ENCODE peak calls at places on chromosomes 2 and 18, in ten cellular contexts. B is suprapubic skin, Q is esophagus squamous epithelium, E is Peyer's patch, F is IMR-90, D is NB4, U is H54, H is sigmoid colon, X is HCT116, W is spleen. V is an unnamed sample.

GRCh38 chr2:111184725-111185495 is 64.2 kb downstream of the BCL2L11 start:
- DNase-seq in B (no peak), Q (no peak), E (no peak), F (no peak), D (no peak), U (no peak), H (no peak), X (no peak), W (no peak), V (no peak)

GRCh38 chr2:149463328-149464002 is 124.1 kb downstream of the MMADHC start:
- DNase-seq in B (no peak), Q (no peak), E (no peak), F (no peak), D (no peak), U (no peak), H (no peak), X (no peak), W (no peak), V (no peak)

GRCh38 chr2:150520887-150521664 is 33.6 kb upstream of the RND3 start:
- DNase-seq in B (no peak), Q (no peak), E (no peak), F (peak), D (no peak), U (no peak), H (no peak), X (no peak), W (no peak), V (no peak)

GRCh38 chr2:56014075-56014730 is 90.6 kb upstream of the EFEMP1 start:
- DNase-seq in B (no peak), Q (no peak), E (no peak), F (no peak), D (peak), U (no peak), H (no peak), X (no peak), W (no peak), V (no peak)

GRCh38 chr18:8800445-8800844 is 95.1 kb downstream of the MTCL1 start:
- DNase-seq in B (no peak), Q (no peak), E (no peak), F (peak), D (no peak), U (peak), H (no peak), X (peak), W (no peak), V (no peak)

GRCh38 chr2:8821276-8822217 is 15.9 kb downstream of the KIDINS220 start:
- DNase-seq in B (no peak), Q (no peak), E (no peak), F (peak), D (peak), U (no peak), H (peak), X (no peak), W (no peak), V (no peak)

GRCh38 chr2:187541086-187542085 is 12.8 kb downstream of the TFPI start:
- DNase-seq in B (no peak), Q (no peak), E (no peak), F (peak), D (no peak), U (no peak), H (no peak), X (peak), W (no peak), V (no peak)

GRCh38 chr2:107730898-107731297 is 95.8 kb upstream of the RGPD4 start:
- DNase-seq in B (no peak), Q (no peak), E (no peak), F (no peak), D (peak), U (no peak), H (no peak), X (no peak), W (no peak), V (no peak)

GRCh38 chr2:104834431-104834830 is 19.5 kb upstream of the POU3F3 start:
- DNase-seq in B (no peak), Q (no peak), E (no peak), F (no peak), D (no peak), U (no peak), H (no peak), X (no peak), W (no peak), V (no peak)

DNA sequence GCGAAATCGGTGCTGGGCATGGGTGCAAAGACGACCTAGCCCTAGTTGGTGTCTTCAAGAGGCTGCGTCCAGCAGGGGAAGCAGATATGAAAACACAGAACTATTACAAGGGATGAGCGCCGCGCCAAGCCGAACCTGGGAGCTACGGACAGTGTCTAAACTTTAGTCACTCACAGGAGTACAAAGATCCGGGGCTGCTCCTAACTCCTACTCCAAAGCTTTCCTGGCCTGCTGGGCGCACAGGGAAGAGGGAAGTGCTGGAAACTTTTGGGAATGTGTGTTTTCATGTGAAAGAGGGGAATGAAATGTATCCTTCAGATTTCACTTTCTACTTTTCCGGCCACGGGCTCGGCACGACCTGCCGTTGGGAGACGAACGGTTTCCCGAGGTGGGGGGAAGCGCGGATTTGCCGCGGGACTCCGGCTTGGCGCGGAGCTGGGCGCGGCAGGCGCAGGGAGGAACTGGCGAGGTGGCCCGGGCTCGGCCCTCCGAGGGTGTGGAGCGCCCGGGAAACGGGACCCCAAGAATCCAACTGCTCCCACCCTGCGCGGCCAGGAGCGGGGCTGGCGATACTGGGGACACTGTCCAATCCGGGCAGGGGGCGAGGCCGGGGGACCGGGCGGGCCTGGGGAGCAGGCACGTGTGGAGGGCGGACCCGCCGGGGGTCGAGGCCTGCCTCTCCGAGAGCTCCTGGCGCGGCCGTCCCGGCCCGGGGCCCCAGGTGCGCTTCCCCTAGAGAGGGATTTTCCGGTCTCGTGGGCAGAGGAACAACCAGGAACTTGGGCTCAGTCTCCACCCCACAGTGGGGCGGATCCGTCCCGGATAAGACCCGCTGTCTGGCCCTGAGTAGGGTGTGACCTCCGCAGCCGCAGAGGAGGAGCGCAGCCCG is at the start of gene ANXA4:
- DNase-seq in B (peak), Q (peak), E (peak), F (peak), D (peak), U (peak), H (peak), X (peak), W (peak), V (peak)
- TF ChIP-seq POLR2A in B (no peak), Q (no peak), E (peak), F (no peak), D (peak), U (peak), H (peak), X (peak), W (peak), V (peak)

GRCh38 chr2:127844973-127845372 is 13.0 kb downstream of the POLR2D start:
- DNase-seq in B (no peak), Q (no peak), E (no peak), F (no peak), D (no peak), U (no peak), H (no peak), X (no peak), W (no peak), V (no peak)
- TF ChIP-seq POLR2A in B (no peak), Q (no peak), E (no peak), F (no peak), D (no peak), U (no peak), H (no peak), X (no peak), W (no peak), V (no peak)

GRCh38 chr2:46296216-46296839 is 879 bp upstream of the EPAS1 start:
- DNase-seq in B (peak), Q (no peak), E (no peak), F (no peak), D (peak), U (no peak), H (peak), X (no peak), W (peak), V (peak)

GRCh38 chr2:46298272-46298521 is 990 bp downstream of the EPAS1 start:
- DNase-seq in B (no peak), Q (no peak), E (no peak), F (no peak), D (no peak), U (no peak), H (no peak), X (no peak), W (no peak), V (no peak)

GRCh38 chr2:46298522-46299351 is 1.5 kb downstream of the EPAS1 start:
- DNase-seq in B (peak), Q (peak), E (peak), F (peak), D (peak), U (peak), H (peak), X (no peak), W (peak), V (peak)

GRCh38 chr2:46297546-46298271 is 502 bp downstream of the EPAS1 start:
- DNase-seq in B (peak), Q (peak), E (peak), F (no peak), D (peak), U (peak), H (peak), X (no peak), W (peak), V (peak)

GRCh38 chr2:46296840-46297545 is at the start of gene EPAS1:
- DNase-seq in B (peak), Q (peak), E (peak), F (peak), D (peak), U (peak), H (peak), X (no peak), W (peak), V (peak)
- TF ChIP-seq POLR2A in B (no peak), Q (no peak), E (peak), F (peak), D (no peak), U (peak), H (peak), X (no peak), W (peak), V (no peak)

GRCh38 chr18:63366270-63366990 is 576 bp downstream of the KDSR start:
- DNase-seq in B (peak), Q (no peak), E (peak), F (peak), D (peak), U (peak), H (peak), X (peak), W (peak), V (peak)
- TF ChIP-seq POLR2A in B (no peak), Q (no peak), E (no peak), F (no peak), D (no peak), U (peak), H (no peak), X (no peak), W (no peak), V (no peak)

GRCh38 chr2:64937341-64938230 is 51.6 kb upstream of the SLC1A4 start:
- DNase-seq in B (no peak), Q (no peak), E (peak), F (no peak), D (peak), U (no peak), H (no peak), X (no peak), W (peak), V (no peak)

GRCh38 chr2:64941143-64941542 is 48.1 kb upstream of the SLC1A4 start:
- DNase-seq in B (no peak), Q (no peak), E (no peak), F (no peak), D (no peak), U (no peak), H (no peak), X (no peak), W (no peak), V (no peak)

GRCh38 chr2:64938607-64939285 is 50.5 kb upstream of the SLC1A4 start:
- DNase-seq in B (no peak), Q (no peak), E (no peak), F (no peak), D (no peak), U (no peak), H (no peak), X (no peak), W (no peak), V (no peak)

GRCh38 chr2:64941751-64942150 is 47.4 kb upstream of the SLC1A4 start:
- DNase-seq in B (no peak), Q (no peak), E (no peak), F (no peak), D (peak), U (no peak), H (no peak), X (no peak), W (no peak), V (no peak)

GRCh38 chr2:64939332-64939917 is 49.8 kb upstream of the SLC1A4 start:
- DNase-seq in B (no peak), Q (no peak), E (no peak), F (no peak), D (no peak), U (no peak), H (no peak), X (no peak), W (no peak), V (peak)
- TF ChIP-seq POLR2A in B (no peak), Q (no peak), E (no peak), F (no peak), D (no peak), U (no peak), H (no peak), X (no peak), W (no peak), V (peak)

GRCh38 chr2:61178603-61179545 is 16.9 kb downstream of the C2orf74 start:
- DNase-seq in B (no peak), Q (no peak), E (no peak), F (peak), D (no peak), U (no peak), H (no peak), X (no peak), W (peak), V (no peak)

GRCh38 chr2:61177727-61178549 is 15.9 kb downstream of the C2orf74 start:
- DNase-seq in B (no peak), Q (no peak), E (peak), F (peak), D (peak), U (no peak), H (no peak), X (no peak), W (peak), V (peak)

GRCh38 chr2:61181382-61182058 is 19.5 kb downstream of the C2orf74 start:
- DNase-seq in B (no peak), Q (no peak), E (no peak), F (no peak), D (peak), U (no peak), H (no peak), X (no peak), W (no peak), V (no peak)

GRCh38 chr2:61180686-61181085 is 18.7 kb downstream of the C2orf74 start:
- DNase-seq in B (no peak), Q (no peak), E (no peak), F (no peak), D (no peak), U (no peak), H (no peak), X (no peak), W (no peak), V (no peak)

DNA sequence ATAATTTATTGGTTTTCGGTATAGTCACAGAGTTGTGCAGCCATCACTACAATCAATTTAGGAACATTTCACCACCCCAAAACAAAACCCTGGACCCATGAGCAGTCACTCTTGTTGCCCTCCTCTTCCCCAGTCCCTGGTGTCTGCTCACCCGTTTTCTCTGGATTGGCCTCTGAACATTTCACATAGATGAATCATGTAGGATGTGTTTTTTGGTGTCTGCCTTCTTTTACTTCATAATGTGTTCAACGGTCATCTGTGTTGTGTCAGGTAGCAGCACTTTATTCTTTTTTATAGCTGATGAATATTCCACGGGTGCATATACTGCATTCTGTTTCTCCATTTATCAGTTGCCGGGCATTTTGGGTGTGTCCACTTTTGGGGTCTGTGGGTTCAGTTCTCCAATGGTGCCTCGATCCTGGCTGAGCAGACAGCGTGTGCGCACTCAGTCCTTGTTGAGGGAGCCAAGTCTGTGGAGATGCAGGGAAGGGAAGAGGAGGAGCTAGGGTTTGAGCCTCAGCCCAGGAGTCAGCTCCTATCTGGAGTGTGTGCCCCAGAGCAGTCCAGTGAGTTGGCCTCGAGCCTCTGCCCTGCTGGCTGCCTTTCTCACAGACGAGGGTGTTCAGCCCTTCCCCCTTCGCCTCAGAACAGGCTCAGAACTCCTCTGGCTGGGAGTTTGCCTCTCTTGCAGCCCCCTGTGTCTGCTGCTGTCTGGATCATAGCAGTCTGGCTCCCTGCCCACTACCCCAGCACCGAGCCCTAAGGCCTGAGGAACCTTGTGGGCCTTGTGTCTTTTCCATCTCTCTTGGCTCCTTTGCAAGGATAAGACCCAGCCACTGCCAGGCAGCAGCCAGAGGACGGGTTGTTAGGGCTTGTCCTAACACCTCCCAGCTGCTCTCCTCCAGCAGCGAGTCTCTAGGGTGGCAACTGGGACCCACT is 18.0 kb downstream of the C2orf74 start:
- DNase-seq in B (no peak), Q (no peak), E (no peak), F (peak), D (no peak), U (no peak), H (peak), X (no peak), W (no peak), V (no peak)
- TF ChIP-seq POLR2A in B (no peak), Q (no peak), E (no peak), F (no peak), D (no peak), U (no peak), H (no peak), X (no peak), W (no peak), V (no peak)

DNA sequence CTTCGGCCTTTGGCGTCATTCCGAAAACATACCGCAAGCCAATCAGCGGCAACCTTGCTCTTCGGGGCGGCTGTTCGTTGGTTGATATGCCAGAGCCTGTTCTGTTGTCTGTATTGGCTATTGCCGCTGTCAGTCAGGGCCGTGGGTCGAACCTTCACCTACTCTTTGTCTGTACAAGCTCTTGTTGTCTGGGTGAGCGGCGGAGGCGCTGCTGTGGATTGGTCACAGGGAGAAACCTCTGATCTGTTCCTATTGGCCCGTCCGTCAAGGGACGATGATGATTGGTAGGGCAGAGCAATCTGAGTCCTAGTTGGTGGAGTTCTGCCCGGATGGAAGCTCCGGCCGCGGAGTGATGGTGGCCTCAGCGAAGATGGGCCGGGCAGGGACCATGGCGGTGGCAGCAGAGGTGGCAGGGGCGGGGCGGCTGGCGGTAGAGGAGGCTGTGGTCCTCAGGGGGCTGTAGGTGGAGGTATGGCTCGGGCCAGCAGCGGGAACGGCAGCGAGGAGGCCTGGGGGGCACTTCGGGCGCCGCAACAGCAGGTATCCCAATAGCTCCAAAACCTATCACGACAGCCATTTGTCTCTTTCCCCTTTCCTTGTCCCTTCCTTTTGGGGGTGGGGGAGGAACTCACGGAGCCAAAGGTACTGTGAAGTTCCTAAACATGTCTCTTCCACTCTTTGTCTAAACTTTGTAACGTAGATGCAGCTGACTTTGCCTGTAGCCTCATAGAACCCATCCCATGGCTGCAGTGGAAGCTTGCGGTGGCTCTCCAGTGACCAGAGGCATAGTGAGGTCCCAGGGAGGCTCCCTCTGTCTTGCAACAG is at the start of gene WBP1:
- DNase-seq in B (peak), Q (peak), E (peak), F (peak), D (peak), U (peak), H (peak), X (peak), W (peak), V (peak)
- TF ChIP-seq POLR2A in B (no peak), Q (no peak), E (peak), F (no peak), D (no peak), U (peak), H (peak), X (peak), W (peak), V (peak)

GRCh38 chr2:171566099-171566498 is 43.8 kb downstream of the CYBRD1 start:
- DNase-seq in B (no peak), Q (no peak), E (no peak), F (no peak), D (no peak), U (no peak), H (no peak), X (no peak), W (no peak), V (no peak)

GRCh38 chr2:171568085-171568484 is 45.8 kb downstream of the CYBRD1 start:
- DNase-seq in B (no peak), Q (no peak), E (no peak), F (no peak), D (peak), U (no peak), H (no peak), X (no peak), W (no peak), V (no peak)

GRCh38 chr2:171563301-171563700 is 41.0 kb downstream of the CYBRD1 start:
- DNase-seq in B (no peak), Q (no peak), E (no peak), F (no peak), D (no peak), U (no peak), H (no peak), X (no peak), W (no peak), V (no peak)

GRCh38 chr2:171564463-171564862 is 42.2 kb downstream of the CYBRD1 start:
- DNase-seq in B (no peak), Q (no peak), E (no peak), F (peak), D (no peak), U (no peak), H (no peak), X (no peak), W (no peak), V (no peak)

GRCh38 chr2:171566753-171567152 is 44.5 kb downstream of the CYBRD1 start:
- DNase-seq in B (no peak), Q (no peak), E (no peak), F (no peak), D (no peak), U (no peak), H (no peak), X (no peak), W (no peak), V (no peak)
- TF ChIP-seq POLR2A in B (no peak), Q (no peak), E (no peak), F (no peak), D (no peak), U (no peak), H (no peak), X (no peak), W (no peak), V (no peak)

GRCh38 chr2:64021578-64021977 is 2.4 kb upstream of the VPS54 start:
- DNase-seq in B (no peak), Q (no peak), E (no peak), F (peak), D (no peak), U (no peak), H (no peak), X (no peak), W (no peak), V (no peak)

GRCh38 chr2:64019975-64020281 is 700 bp upstream of the VPS54 start:
- DNase-seq in B (no peak), Q (no peak), E (no peak), F (no peak), D (no peak), U (no peak), H (no peak), X (no peak), W (no peak), V (no peak)

GRCh38 chr2:64017811-64018714 is 1.2 kb downstream of the VPS54 start:
- DNase-seq in B (no peak), Q (no peak), E (no peak), F (peak), D (peak), U (no peak), H (no peak), X (no peak), W (no peak), V (no peak)

GRCh38 chr2:64018715-64019082 is 529 bp downstream of the VPS54 start:
- DNase-seq in B (peak), Q (no peak), E (peak), F (no peak), D (peak), U (peak), H (peak), X (no peak), W (no peak), V (no peak)

GRCh38 chr2:64019083-64019974 is at the start of gene VPS54:
- DNase-seq in B (peak), Q (no peak), E (peak), F (peak), D (peak), U (peak), H (peak), X (peak), W (peak), V (peak)
- TF ChIP-seq POLR2A in B (no peak), Q (no peak), E (peak), F (peak), D (peak), U (peak), H (peak), X (peak), W (no peak), V (peak)

V was measured in GM12892.